ENCODE peak calls at places on chromosomes 2 and 18, in four cellular contexts. One of them, this sample, is unnamed.

GRCh38 chr2:127449898-127450297 is 31.7 kb downstream of the PROC start:
- DNase-seq in HepG2: no peak
- DNase-seq in GM12878: no peak
- DNase-seq in SK-N-SH: no peak
- DNase-seq in this sample: no peak

GRCh38 chr2:13114391-13114790 is 397.7 kb downstream of the TRIB2 start:
- DNase-seq in HepG2: no peak
- DNase-seq in GM12878: no peak
- DNase-seq in SK-N-SH: peak
- DNase-seq in this sample: no peak

GRCh38 chr2:1808921-1809551 is 64.7 kb upstream of the PXDN start:
- DNase-seq in GM12878: no peak
- DNase-seq in SK-N-SH: no peak
- DNase-seq in HepG2: no peak
- DNase-seq in this sample: no peak

GRCh38 chr2:173860082-173860481 is 105.1 kb downstream of the SP3 start:
- DNase-seq in GM12878: no peak
- DNase-seq in SK-N-SH: no peak
- DNase-seq in HepG2: no peak
- DNase-seq in this sample: no peak

GRCh38 chr18:45657357-45658335 is 42.4 kb downstream of the SLC14A2 start:
- DNase-seq in SK-N-SH: no peak
- DNase-seq in GM12878: no peak
- DNase-seq in HepG2: no peak
- DNase-seq in this sample: no peak

GRCh38 chr2:216519154-216519762 is 20.6 kb downstream of the RPL37A start:
- DNase-seq in GM12878: no peak
- DNase-seq in SK-N-SH: peak
- DNase-seq in HepG2: peak
- DNase-seq in this sample: peak

GRCh38 chr2:71511776-71512175 is 58.4 kb downstream of the DYSF start:
- DNase-seq in GM12878: no peak
- DNase-seq in SK-N-SH: no peak
- DNase-seq in HepG2: no peak
- DNase-seq in this sample: no peak

GRCh38 chr2:216104691-216105090 is 4.5 kb upstream of the XRCC5 start:
- DNase-seq in GM12878: no peak
- DNase-seq in SK-N-SH: no peak
- DNase-seq in HepG2: no peak
- DNase-seq in this sample: no peak

GRCh38 chr2:160241251-160242137 is 41.4 kb upstream of the ITGB6 start:
- DNase-seq in SK-N-SH: peak
- DNase-seq in HepG2: no peak
- DNase-seq in GM12878: no peak
- DNase-seq in this sample: peak

GRCh38 chr2:226544581-226545210 is 254.9 kb downstream of the IRS1 start:
- DNase-seq in HepG2: no peak
- DNase-seq in SK-N-SH: no peak
- DNase-seq in GM12878: no peak
- DNase-seq in this sample: no peak

GRCh38 chr2:59851848-59852475 is 701.5 kb downstream of the BCL11A start:
- DNase-seq in GM12878: no peak
- DNase-seq in HepG2: no peak
- DNase-seq in SK-N-SH: no peak
- DNase-seq in this sample: no peak

GRCh38 chr2:190270298-190270697 is 49.3 kb downstream of the HIBCH start:
- DNase-seq in GM12878: no peak
- DNase-seq in SK-N-SH: no peak
- DNase-seq in HepG2: peak
- DNase-seq in this sample: peak

GRCh38 chr18:57052759-57053158 is 94.1 kb upstream of the BOD1L2 start:
- DNase-seq in SK-N-SH: no peak
- DNase-seq in GM12878: no peak
- DNase-seq in HepG2: no peak
- DNase-seq in this sample: no peak

GRCh38 chr2:135113322-135113721 is 61.2 kb downstream of the RAB3GAP1 start:
- DNase-seq in SK-N-SH: no peak
- DNase-seq in HepG2: no peak
- DNase-seq in GM12878: no peak
- DNase-seq in this sample: no peak
- TF ChIP-seq PBX3 in SK-N-SH: no peak
- TF ChIP-seq PBX3 in HepG2: no peak
- TF ChIP-seq PBX3 in GM12878: no peak
- TF ChIP-seq PBX3 in this sample: no peak

DNA sequence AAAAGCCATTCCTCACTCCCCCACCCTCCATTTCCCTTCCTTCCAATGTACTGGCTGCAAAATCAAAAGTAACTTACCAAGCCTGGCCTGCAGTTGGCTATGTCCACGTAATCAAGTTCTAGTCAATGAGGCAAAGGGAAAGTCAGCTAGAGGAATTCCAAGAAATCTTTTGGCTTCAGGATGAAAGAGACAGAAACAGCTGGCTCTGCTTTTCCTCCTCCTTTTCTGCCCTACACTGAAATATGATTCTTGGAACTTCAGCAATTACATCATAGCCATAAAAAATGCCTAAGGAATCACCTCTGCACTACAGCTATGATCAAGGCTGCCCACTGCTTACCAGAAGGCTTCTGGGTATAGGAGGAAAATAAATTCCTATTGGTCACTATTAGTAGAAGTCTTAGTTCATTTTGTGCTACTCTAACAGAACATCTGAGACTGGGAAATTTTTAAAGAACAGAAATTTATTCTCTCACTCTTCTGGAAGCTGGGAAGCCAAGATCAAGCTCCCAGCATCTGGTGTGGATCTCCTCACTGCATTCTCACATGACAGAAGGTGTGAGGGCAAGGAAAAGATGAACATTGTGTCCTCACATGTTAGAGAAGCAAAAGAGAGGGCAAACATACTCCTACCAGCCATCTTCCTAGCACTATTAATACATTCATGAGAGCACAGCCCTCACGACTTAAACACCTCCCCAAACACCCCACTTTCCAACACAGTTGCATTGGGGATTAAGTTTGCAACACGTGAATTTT is 219.9 kb downstream of the TMX3 start:
- DNase-seq in SK-N-SH: no peak
- DNase-seq in HepG2: no peak
- DNase-seq in GM12878: no peak
- DNase-seq in this sample: no peak
- H3K4me2 ChIP-seq in SK-N-SH: no peak
- H3K4me2 ChIP-seq in HepG2: no peak
- H3K4me2 ChIP-seq in GM12878: no peak
- H3K4me2 ChIP-seq in this sample: no peak

DNA sequence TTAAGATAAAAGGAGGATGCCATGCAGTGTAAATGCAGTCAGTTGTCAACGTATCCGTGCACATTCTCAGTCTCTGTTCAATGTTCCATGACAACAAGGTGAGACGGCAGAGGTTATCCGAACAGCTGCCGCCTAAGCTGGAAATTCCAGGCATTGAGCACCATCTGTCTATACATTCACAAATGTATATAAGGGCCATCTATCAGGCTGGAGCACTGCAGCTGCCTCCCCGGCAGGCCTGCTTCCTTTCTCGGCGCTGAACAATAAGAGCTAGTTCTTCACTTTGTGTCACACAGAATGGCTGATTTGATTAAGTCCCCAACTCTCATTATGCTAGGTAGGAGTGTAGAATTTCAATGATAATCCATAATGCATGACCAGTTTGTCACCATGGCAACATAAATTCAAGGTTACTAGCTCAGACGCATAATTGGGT is 282.2 kb upstream of the SOX11 start:
- DNase-seq in SK-N-SH: no peak
- DNase-seq in HepG2: no peak
- DNase-seq in GM12878: no peak
- DNase-seq in this sample: no peak
- TF ChIP-seq CHD2 in SK-N-SH: no peak
- TF ChIP-seq CHD2 in HepG2: no peak
- TF ChIP-seq CHD2 in GM12878: no peak
- TF ChIP-seq CHD2 in this sample: no peak

DNA sequence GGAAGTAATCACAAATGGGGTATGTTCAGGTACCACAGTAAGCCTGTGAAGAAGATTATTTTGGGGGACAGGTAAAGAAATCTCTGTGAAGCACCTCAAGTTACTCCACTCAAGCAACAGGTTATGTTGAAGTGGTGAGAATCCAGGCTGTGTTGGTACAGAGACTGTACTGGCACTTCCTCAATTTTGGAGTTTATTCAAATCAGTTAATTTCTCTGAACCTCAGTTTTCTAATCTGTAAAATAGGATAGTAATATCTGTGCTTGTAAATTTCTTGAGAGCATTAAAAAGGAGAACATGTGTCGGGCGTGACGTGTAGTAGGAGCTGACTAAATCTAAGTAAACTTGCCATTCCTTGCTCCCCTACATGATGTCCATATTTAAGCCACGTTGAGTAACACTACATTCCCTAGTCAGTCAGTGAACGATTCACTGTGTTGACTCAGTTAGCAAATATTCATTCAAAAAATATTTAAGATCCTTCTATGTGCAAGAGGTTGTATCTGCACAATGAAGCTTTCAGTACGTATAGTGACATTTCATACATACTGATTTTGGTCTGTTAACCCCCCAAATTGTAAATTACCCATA is 504.2 kb downstream of the ZEB2 start:
- DNase-seq in SK-N-SH: no peak
- DNase-seq in HepG2: no peak
- DNase-seq in GM12878: no peak
- DNase-seq in this sample: peak
- TF ChIP-seq PBX3 in SK-N-SH: no peak
- TF ChIP-seq PBX3 in HepG2: no peak
- TF ChIP-seq PBX3 in GM12878: no peak
- TF ChIP-seq PBX3 in this sample: no peak

This sample was measured in A549.